ENCODE peak calls at places on chromosome 11, in six cellular contexts. A, X, W, M, S and H are unnamed samples.
A peak's percentile ranks its signal among the peaks of the same experiment; 100 is the strongest.

GRCh38 chr11:10809373-10810199 is 860 bp upstream of the EIF4G2 start:
- DNase-seq in W (peak; percentile 84), S (peak; percentile 68), X (peak; percentile 81), M (peak; percentile 29), A (peak; percentile 44), H (no peak)

GRCh38 chr11:101034076-101034475 is 95.5 kb downstream of the PGR start:
- DNase-seq in M (no peak), W (peak; percentile 10), A (no peak), X (peak; percentile 41), S (no peak), H (no peak)

GRCh38 chr11:78595431-78596130 is 20.9 kb upstream of the NARS2 start:
- DNase-seq in S (no peak), A (no peak), W (no peak), X (no peak), M (peak; percentile 87), H (no peak)

GRCh38 chr11:110531056-110531756 is 101.5 kb downstream of the FDX1 start:
- DNase-seq in S (no peak), A (no peak), W (no peak), X (no peak), M (no peak), H (no peak)

GRCh38 chr11:128692750-128693578 is 908 bp upstream of the FLI1 start:
- DNase-seq in S (no peak), M (no peak), A (no peak), W (peak; percentile 62), X (peak; percentile 27), H (no peak)

GRCh38 chr11:60924906-60925684 is 835 bp downstream of the TMEM132A start:
- DNase-seq in X (no peak), M (no peak), W (no peak), A (no peak), S (no peak), H (no peak)

GRCh38 chr11:100562102-100562501 is 125.0 kb upstream of the ARHGAP42 start:
- DNase-seq in A (no peak), S (no peak), M (peak; percentile 65), W (peak; percentile 85), X (peak; percentile 85), H (no peak)

GRCh38 chr11:93198221-93198650 is 445 bp upstream of the SLC36A4 start:
- DNase-seq in M (no peak), A (no peak), S (no peak), X (peak; percentile 31), W (peak; percentile 50), H (no peak)

GRCh38 chr11:68312117-68312779 is at the start of gene LRP5:
- DNase-seq in A (no peak), S (peak; percentile 50), W (no peak), M (no peak), X (no peak), H (no peak)

GRCh38 chr11:112042161-112042960 is 17.2 kb downstream of the DLAT start:
- DNase-seq in X (peak; percentile 26), W (peak; percentile 33), M (no peak), S (no peak), A (no peak), H (no peak)

GRCh38 chr11:1573847-1574255 is 1.8 kb upstream of the DUSP8 start:
- DNase-seq in S (no peak), X (no peak), M (no peak), W (no peak), A (no peak), H (no peak)
- H3K4me3 ChIP-seq in S (no peak overlapping the region), X (no peak overlapping the region), M (no peak overlapping the region), W (no peak overlapping the region), A (peak overlapping the region; percentile 55), H (no peak overlapping the region)

DNA sequence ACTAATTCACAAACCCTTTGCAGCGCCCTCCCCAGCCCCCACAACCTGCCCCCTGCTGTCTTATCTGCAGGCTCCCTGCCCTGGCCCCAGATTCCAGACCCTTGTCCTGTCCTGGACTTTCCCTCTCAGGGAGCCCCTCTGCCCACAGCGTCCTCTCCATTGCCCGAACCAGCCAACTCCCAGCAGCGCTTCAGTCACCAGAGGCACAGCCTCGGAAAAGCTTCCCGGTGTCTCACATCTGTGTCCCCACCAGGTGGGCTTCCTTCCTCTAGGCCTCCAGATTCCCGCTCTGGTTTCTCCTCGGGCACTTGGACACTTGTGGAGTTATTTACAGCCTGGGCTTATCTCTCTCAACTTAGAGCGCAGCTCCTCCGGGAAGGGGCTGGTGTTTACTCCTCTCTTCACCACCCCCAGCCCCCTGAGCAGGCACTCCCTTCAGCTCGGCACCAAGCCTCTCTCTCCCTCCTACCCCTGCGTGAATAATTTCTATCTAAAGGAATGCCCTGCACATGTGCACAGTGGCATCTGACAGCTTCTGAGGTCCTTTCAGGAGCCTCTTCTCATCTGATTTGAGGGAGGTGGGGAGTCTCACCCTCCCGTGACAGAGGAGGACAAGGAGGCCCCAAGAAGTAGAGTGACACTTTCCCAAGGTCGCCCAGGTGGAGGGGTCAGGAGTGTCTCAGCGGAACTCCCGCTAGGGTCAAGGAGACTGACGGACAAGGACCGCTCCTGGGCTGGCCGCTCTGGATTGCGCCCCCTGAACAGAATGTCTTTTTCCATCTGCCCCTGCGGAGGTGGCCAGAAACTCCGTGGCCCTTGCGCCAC is 838 bp downstream of the WNT11 start:
- DNase-seq in W (no peak), M (no peak), A (no peak), S (no peak), X (no peak), H (no peak)
- H3K4me3 ChIP-seq in W (no peak overlapping the region), M (peak overlapping the region; percentile 52), A (peak overlapping the region; percentile 60), S (no peak overlapping the region), X (no peak overlapping the region), H (no peak overlapping the region)

DNA sequence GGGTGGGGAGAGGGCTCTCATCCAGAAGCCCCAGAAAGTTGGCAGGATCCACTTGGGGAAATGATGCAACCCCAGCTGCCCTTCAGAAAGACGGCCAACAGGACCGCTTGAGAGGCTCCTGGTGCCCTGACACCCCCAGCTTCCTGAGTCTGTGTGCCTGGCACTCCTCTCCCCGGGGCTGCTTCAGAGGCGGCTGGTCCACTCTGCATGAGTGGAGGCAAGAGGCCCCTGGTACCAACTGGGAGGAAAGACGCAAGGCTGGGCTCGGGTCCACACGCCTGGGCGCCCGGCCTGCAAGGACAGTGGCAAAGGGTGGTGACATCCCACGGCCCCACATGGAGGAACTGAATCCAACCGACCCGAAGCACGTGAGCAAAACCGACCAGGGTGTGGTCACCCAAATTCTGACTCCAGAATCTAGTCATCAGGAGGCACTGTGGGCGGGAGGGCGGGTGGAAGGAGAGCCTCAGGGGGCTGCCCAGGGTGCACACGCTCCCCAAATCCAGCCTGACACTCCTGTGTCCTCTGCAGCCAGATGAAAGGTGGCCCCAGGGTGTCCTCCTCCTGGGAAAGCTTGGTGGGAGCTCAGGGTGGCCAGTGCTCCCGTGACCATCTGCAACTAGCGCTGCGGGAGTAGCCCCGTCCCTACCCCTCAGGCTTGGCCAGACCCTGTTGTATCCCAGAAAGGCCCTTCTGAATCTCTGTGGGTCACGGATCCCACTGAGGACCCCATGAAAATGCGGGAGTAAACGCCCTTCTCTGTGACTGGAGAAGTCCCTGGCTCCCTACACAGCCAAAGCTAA is 3.7 kb downstream of the RNH1 start:
- DNase-seq in M (no peak), X (peak; percentile 72), W (peak; percentile 56), S (no peak), A (peak; percentile 91), H (no peak)
- H3K4me3 ChIP-seq in M (peak overlapping the region; percentile 83), X (peak overlapping the region; percentile 87), W (peak overlapping the region; percentile 70), S (no peak overlapping the region), A (peak overlapping the region; percentile 46), H (no peak overlapping the region)

GRCh38 chr11:9708544-9708943 is 44.7 kb downstream of the SWAP70 start:
- DNase-seq in M (no peak), A (no peak), X (no peak), S (no peak), W (peak; percentile 27), H (no peak)
- H3K4me3 ChIP-seq in M (no peak overlapping the region), A (no peak overlapping the region), X (no peak overlapping the region), S (no peak overlapping the region), W (no peak overlapping the region), H (no peak overlapping the region)

GRCh38 chr11:117218133-117218915 is 13.5 kb downstream of the PCSK7 start:
- DNase-seq in W (peak; percentile 75), X (peak; percentile 35), M (no peak), A (no peak), S (no peak), H (no peak)
- H3K4me3 ChIP-seq in W (no peak overlapping the region), X (no peak overlapping the region), M (no peak overlapping the region), A (no peak overlapping the region), S (no peak overlapping the region), H (no peak overlapping the region)

DNA sequence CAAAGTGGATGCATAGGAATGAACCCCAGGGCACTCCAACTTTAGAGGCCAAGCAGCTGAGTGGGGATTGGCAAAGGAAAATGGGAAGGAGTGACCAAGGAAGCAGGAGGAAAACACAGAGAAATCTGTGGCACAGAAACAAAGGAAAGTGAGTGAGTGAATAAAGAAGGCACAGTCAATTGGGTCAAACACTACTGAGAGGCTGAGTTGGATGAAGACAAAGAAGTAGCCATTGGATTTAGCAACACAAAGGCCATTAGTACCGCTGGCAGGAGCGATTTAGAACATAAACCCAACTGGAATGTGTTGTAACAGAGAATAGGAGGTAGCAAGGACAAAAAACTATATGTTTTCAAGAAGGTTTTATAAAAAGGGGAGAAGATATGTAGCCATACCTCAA is 6.6 kb upstream of the NXPE1 start:
- DNase-seq in X (no peak), M (no peak), A (no peak), S (no peak), W (no peak), H (no peak)
- H3K4me3 ChIP-seq in X (no peak overlapping the region), M (no peak overlapping the region), A (no peak overlapping the region), S (no peak overlapping the region), W (no peak overlapping the region), H (no peak overlapping the region)

DNA sequence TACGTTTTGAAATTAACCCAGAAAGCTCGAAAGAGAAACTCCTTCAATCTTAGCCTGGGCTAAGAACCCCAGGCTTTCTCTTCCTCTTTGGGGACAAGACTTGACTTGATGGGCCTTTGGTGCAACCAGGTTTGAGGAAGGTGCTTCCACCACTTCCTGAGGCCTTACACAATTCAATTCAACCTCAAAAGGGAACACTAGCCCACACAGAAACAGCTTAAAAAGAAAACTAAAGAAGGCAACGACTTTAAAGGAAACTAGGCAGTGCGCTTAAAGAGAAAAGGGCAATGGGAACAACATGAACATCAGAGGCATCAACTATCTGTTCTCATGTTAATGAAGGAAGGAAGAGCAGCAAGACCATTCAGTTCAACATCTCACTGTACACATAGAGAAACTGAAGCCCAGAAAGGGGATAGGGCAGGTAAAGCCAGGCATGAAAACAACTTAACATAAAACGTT is 24.8 kb downstream of the PAK1 start:
- DNase-seq in X (no peak), A (no peak), M (no peak), S (peak; percentile 69), W (no peak), H (peak; percentile 81)
- H3K4me3 ChIP-seq in X (no peak overlapping the region), A (no peak overlapping the region), M (no peak overlapping the region), S (no peak overlapping the region), W (no peak overlapping the region), H (no peak overlapping the region)

GRCh38 chr11:81644239-81644840 is 1089.3 kb downstream of the FAM181B start:
- DNase-seq in W (peak; percentile 46), A (no peak), M (no peak), X (peak; percentile 45), S (peak; percentile 25), H (peak; percentile 59)

GRCh38 chr11:81647374-81647773 is 1086.3 kb downstream of the FAM181B start:
- DNase-seq in S (no peak), X (no peak), W (no peak), M (no peak), A (no peak), H (no peak)
- H3K4me3 ChIP-seq in S (no peak overlapping the region), X (no peak overlapping the region), W (no peak overlapping the region), M (no peak overlapping the region), A (peak overlapping the region; percentile 19), H (no peak overlapping the region)